ENCODE peak calls at places on chromosome 13, in five cellular contexts. U is fibroblast of pulmonary artery; Z is GM03348; A is activated naive CD4-positive, alpha-beta T cell treated with anti-CD3 and anti-CD28 coated beads, Interleukin-2, amount 50 U/mL, for 72 hours; S is Calu3. M is an unnamed sample.

GRCh38 chr13:21256351-21256761 is 79.9 kb downstream of the MRPL57 start:
- DNase-seq in U (no peak), Z (no peak), A (no peak), S (no peak), M (no peak)

GRCh38 chr13:32754179-32754578 is 167.9 kb downstream of the PDS5B start:
- DNase-seq in U (no peak), Z (no peak), A (no peak), S (no peak), M (no peak)

GRCh38 chr13:42836930-42837329 is 55.5 kb downstream of the FAM216B start:
- DNase-seq in U (peak; percentile 78), Z (peak; percentile 41), A (no peak), S (peak; percentile 24), M (no peak)

GRCh38 chr13:102555914-102556553 is 40.8 kb upstream of the TPP2 start:
- DNase-seq in U (peak; percentile 45), Z (peak; percentile 32), A (no peak), S (no peak), M (peak; percentile 59)

GRCh38 chr13:75480691-75481175 is 1.2 kb downstream of the TBC1D4 start:
- DNase-seq in U (peak; percentile 46), Z (peak; percentile 37), A (no peak), S (peak; percentile 61), M (peak; percentile 54)

GRCh38 chr13:113528101-113528797 is 37.7 kb upstream of the DCUN1D2 start:
- DNase-seq in U (no peak), Z (no peak), A (no peak), S (no peak), M (peak; percentile 68)

GRCh38 chr13:50129923-50130685 is 114.9 kb downstream of the KCNRG start:
- DNase-seq in U (peak; percentile 31), Z (peak; percentile 77), A (no peak), S (peak; percentile 24), M (peak; percentile 69)

GRCh38 chr13:49421391-49421790 is 22.5 kb downstream of the CAB39L start:
- DNase-seq in U (peak; percentile 21), Z (no peak), A (no peak), S (peak; percentile 7), M (peak; percentile 54)

GRCh38 chr13:39847336-39847735 is 191.9 kb downstream of the COG6 start:
- DNase-seq in U (no peak), Z (no peak), A (no peak), S (no peak), M (no peak)

GRCh38 chr13:97221491-97221890 is 642 bp upstream of the MBNL2 start:
- DNase-seq in U (no peak), Z (no peak), A (no peak), S (no peak), M (no peak)

GRCh38 chr13:30125422-30126073 is 181.8 kb downstream of the KATNAL1 start:
- DNase-seq in U (peak; percentile 96), Z (peak; percentile 75), A (no peak), S (no peak), M (no peak)

GRCh38 chr13:100552755-100553154 is 35.8 kb downstream of the GGACT start:
- DNase-seq in U (no peak), Z (no peak), A (no peak), S (no peak), M (no peak)

GRCh38 chr13:74870865-74871264 is 611.1 kb downstream of the TBC1D4 start:
- DNase-seq in U (peak; percentile 39), Z (no peak), A (no peak), S (no peak), M (no peak)

M was measured in NB4.